ENCODE peak calls at places on chromosomes 5 and 9, in five cellular contexts. One of them, this sample, is unnamed.

GRCh38 chr5:145553177-145553576 is 282.0 kb downstream of the PRELID2 start:
- DNase-seq in activated effector memory CD4-positive, alpha-beta T cell treated with Interleukin-2 at 50 U/mL for 16 hours: no peak
- DNase-seq in stimulated activated CD8-positive, alpha-beta memory T cell treated with anti-CD3 and anti-CD28 coated beads, Interleukin-15, amount 100 ng/mL, for 24 hours: no peak
- DNase-seq in GM23338: no peak
- DNase-seq in DMS153: no peak
- DNase-seq in this sample: no peak

GRCh38 chr9:114150608-114151007 is 4.7 kb upstream of the COL27A1 start:
- DNase-seq in activated effector memory CD4-positive, alpha-beta T cell treated with Interleukin-2 at 50 U/mL for 16 hours: no peak
- DNase-seq in stimulated activated CD8-positive, alpha-beta memory T cell treated with anti-CD3 and anti-CD28 coated beads, Interleukin-15, amount 100 ng/mL, for 24 hours: no peak
- DNase-seq in GM23338: no peak
- DNase-seq in DMS153: no peak
- DNase-seq in this sample: no peak

GRCh38 chr5:112006721-112007120 is 249.7 kb upstream of the NREP start:
- DNase-seq in activated effector memory CD4-positive, alpha-beta T cell treated with Interleukin-2 at 50 U/mL for 16 hours: no peak
- DNase-seq in stimulated activated CD8-positive, alpha-beta memory T cell treated with anti-CD3 and anti-CD28 coated beads, Interleukin-15, amount 100 ng/mL, for 24 hours: no peak
- DNase-seq in GM23338: no peak
- DNase-seq in DMS153: no peak
- DNase-seq in this sample: no peak

GRCh38 chr5:73945505-73945904 is 319.5 kb downstream of the ARHGEF28 start:
- DNase-seq in activated effector memory CD4-positive, alpha-beta T cell treated with Interleukin-2 at 50 U/mL for 16 hours: no peak
- DNase-seq in stimulated activated CD8-positive, alpha-beta memory T cell treated with anti-CD3 and anti-CD28 coated beads, Interleukin-15, amount 100 ng/mL, for 24 hours: peak; percentile 7
- DNase-seq in GM23338: peak; percentile 70
- DNase-seq in DMS153: no peak
- DNase-seq in this sample: peak; percentile 71

GRCh38 chr9:93083592-93084470 is 12.2 kb upstream of the CARD19 start:
- DNase-seq in activated effector memory CD4-positive, alpha-beta T cell treated with Interleukin-2 at 50 U/mL for 16 hours: no peak
- DNase-seq in stimulated activated CD8-positive, alpha-beta memory T cell treated with anti-CD3 and anti-CD28 coated beads, Interleukin-15, amount 100 ng/mL, for 24 hours: no peak
- DNase-seq in GM23338: no peak
- DNase-seq in DMS153: no peak
- DNase-seq in this sample: peak; percentile 31

GRCh38 chr5:88524941-88525340 is 256.3 kb upstream of the TMEM161B start:
- DNase-seq in activated effector memory CD4-positive, alpha-beta T cell treated with Interleukin-2 at 50 U/mL for 16 hours: no peak
- DNase-seq in stimulated activated CD8-positive, alpha-beta memory T cell treated with anti-CD3 and anti-CD28 coated beads, Interleukin-15, amount 100 ng/mL, for 24 hours: no peak
- DNase-seq in GM23338: no peak
- DNase-seq in DMS153: no peak
- DNase-seq in this sample: no peak

GRCh38 chr5:73863911-73864310 is 237.9 kb downstream of the ARHGEF28 start:
- DNase-seq in activated effector memory CD4-positive, alpha-beta T cell treated with Interleukin-2 at 50 U/mL for 16 hours: no peak
- DNase-seq in stimulated activated CD8-positive, alpha-beta memory T cell treated with anti-CD3 and anti-CD28 coated beads, Interleukin-15, amount 100 ng/mL, for 24 hours: no peak
- DNase-seq in GM23338: no peak
- DNase-seq in DMS153: no peak
- DNase-seq in this sample: no peak

GRCh38 chr5:6660704-6661103 is 27.5 kb downstream of the SRD5A1 start:
- DNase-seq in activated effector memory CD4-positive, alpha-beta T cell treated with Interleukin-2 at 50 U/mL for 16 hours: no peak
- DNase-seq in stimulated activated CD8-positive, alpha-beta memory T cell treated with anti-CD3 and anti-CD28 coated beads, Interleukin-15, amount 100 ng/mL, for 24 hours: no peak
- DNase-seq in GM23338: no peak
- DNase-seq in DMS153: no peak
- DNase-seq in this sample: no peak

GRCh38 chr5:147321569-147321968 is 86.7 kb downstream of the STK32A start:
- DNase-seq in activated effector memory CD4-positive, alpha-beta T cell treated with Interleukin-2 at 50 U/mL for 16 hours: no peak
- DNase-seq in stimulated activated CD8-positive, alpha-beta memory T cell treated with anti-CD3 and anti-CD28 coated beads, Interleukin-15, amount 100 ng/mL, for 24 hours: no peak
- DNase-seq in GM23338: no peak
- DNase-seq in DMS153: peak; percentile 19
- DNase-seq in this sample: no peak

GRCh38 chr5:35151151-35151920 is 79.0 kb downstream of the PRLR start:
- DNase-seq in activated effector memory CD4-positive, alpha-beta T cell treated with Interleukin-2 at 50 U/mL for 16 hours: no peak
- DNase-seq in stimulated activated CD8-positive, alpha-beta memory T cell treated with anti-CD3 and anti-CD28 coated beads, Interleukin-15, amount 100 ng/mL, for 24 hours: no peak
- DNase-seq in GM23338: peak; percentile 6
- DNase-seq in DMS153: no peak
- DNase-seq in this sample: no peak

GRCh38 chr5:38339446-38339845 is 81.1 kb downstream of the EGFLAM start:
- DNase-seq in activated effector memory CD4-positive, alpha-beta T cell treated with Interleukin-2 at 50 U/mL for 16 hours: no peak
- DNase-seq in stimulated activated CD8-positive, alpha-beta memory T cell treated with anti-CD3 and anti-CD28 coated beads, Interleukin-15, amount 100 ng/mL, for 24 hours: no peak
- DNase-seq in GM23338: no peak
- DNase-seq in DMS153: no peak
- DNase-seq in this sample: peak; percentile 70

GRCh38 chr5:150262502-150262901 is 27.1 kb downstream of the CAMK2A start:
- DNase-seq in activated effector memory CD4-positive, alpha-beta T cell treated with Interleukin-2 at 50 U/mL for 16 hours: no peak
- DNase-seq in stimulated activated CD8-positive, alpha-beta memory T cell treated with anti-CD3 and anti-CD28 coated beads, Interleukin-15, amount 100 ng/mL, for 24 hours: no peak
- DNase-seq in GM23338: no peak
- DNase-seq in DMS153: no peak
- DNase-seq in this sample: no peak

GRCh38 chr9:21455320-21455719 is 15.1 kb downstream of the IFNA1 start:
- DNase-seq in activated effector memory CD4-positive, alpha-beta T cell treated with Interleukin-2 at 50 U/mL for 16 hours: no peak
- DNase-seq in stimulated activated CD8-positive, alpha-beta memory T cell treated with anti-CD3 and anti-CD28 coated beads, Interleukin-15, amount 100 ng/mL, for 24 hours: no peak
- DNase-seq in GM23338: peak; percentile 74
- DNase-seq in DMS153: peak; percentile 4
- DNase-seq in this sample: peak; percentile 71